ENCODE peak calls at places on chromosome 17, in ten cellular contexts. One of them, this sample, is unnamed.

GRCh38 chr17:79923974-79924638 is 84.9 kb upstream of the CBX4 start:
- DNase-seq in mesendoderm: peak; percentile 79
- DNase-seq in CMK: no peak
- DNase-seq in ELR: peak; percentile 58
- DNase-seq in neural progenitor cell: peak; percentile 90
- DNase-seq in activated CD4-positive, alpha-beta T cell treated with anti-CD3 and anti-CD28 coated beads, Interleukin-2, amount 50 U/mL, for 1 hour: peak; percentile 39
- DNase-seq in esophagus muscularis mucosa: no peak
- DNase-seq in heart right ventricle: no peak
- DNase-seq in lower leg skin: no peak
- DNase-seq in HTR-8/SVneo: peak; percentile 38
- DNase-seq in this sample: peak; percentile 29

GRCh38 chr17:50361561-50362480 is 11.2 kb downstream of the MRPL27 start:
- DNase-seq in CMK: peak; percentile 83
- DNase-seq in ELR: peak; percentile 74
- DNase-seq in neural progenitor cell: peak; percentile 80
- DNase-seq in esophagus muscularis mucosa: no peak
- DNase-seq in heart right ventricle: peak; percentile 47
- DNase-seq in HTR-8/SVneo: peak; percentile 89
- DNase-seq in mesendoderm: peak; percentile 86
- DNase-seq in activated CD4-positive, alpha-beta T cell treated with anti-CD3 and anti-CD28 coated beads, Interleukin-2, amount 50 U/mL, for 1 hour: peak; percentile 51
- DNase-seq in lower leg skin: no peak
- DNase-seq in this sample: peak; percentile 74

GRCh38 chr17:38572665-38573365 is 32.9 kb downstream of the SRCIN1 start:
- DNase-seq in lower leg skin: no peak
- DNase-seq in activated CD4-positive, alpha-beta T cell treated with anti-CD3 and anti-CD28 coated beads, Interleukin-2, amount 50 U/mL, for 1 hour: no peak
- DNase-seq in CMK: no peak
- DNase-seq in HTR-8/SVneo: peak; percentile 67
- DNase-seq in ELR: no peak
- DNase-seq in mesendoderm: peak; percentile 91
- DNase-seq in heart right ventricle: no peak
- DNase-seq in neural progenitor cell: peak; percentile 94
- DNase-seq in esophagus muscularis mucosa: no peak
- DNase-seq in this sample: no peak

GRCh38 chr17:52244689-52245088 is 86.2 kb upstream of the CA10 start:
- DNase-seq in heart right ventricle: no peak
- DNase-seq in ELR: no peak
- DNase-seq in mesendoderm: no peak
- DNase-seq in HTR-8/SVneo: no peak
- DNase-seq in activated CD4-positive, alpha-beta T cell treated with anti-CD3 and anti-CD28 coated beads, Interleukin-2, amount 50 U/mL, for 1 hour: no peak
- DNase-seq in CMK: no peak
- DNase-seq in lower leg skin: no peak
- DNase-seq in esophagus muscularis mucosa: no peak
- DNase-seq in neural progenitor cell: no peak
- DNase-seq in this sample: no peak

GRCh38 chr17:37360632-37361031 is 15.2 kb upstream of the C17orf78 start:
- DNase-seq in activated CD4-positive, alpha-beta T cell treated with anti-CD3 and anti-CD28 coated beads, Interleukin-2, amount 50 U/mL, for 1 hour: no peak
- DNase-seq in neural progenitor cell: no peak
- DNase-seq in heart right ventricle: no peak
- DNase-seq in HTR-8/SVneo: no peak
- DNase-seq in ELR: peak; percentile 16
- DNase-seq in lower leg skin: no peak
- DNase-seq in CMK: no peak
- DNase-seq in mesendoderm: no peak
- DNase-seq in esophagus muscularis mucosa: no peak
- DNase-seq in this sample: no peak

GRCh38 chr17:28057731-28058246 is 15.3 kb downstream of the NLK start:
- DNase-seq in mesendoderm: peak; percentile 65
- DNase-seq in CMK: no peak
- DNase-seq in HTR-8/SVneo: no peak
- DNase-seq in heart right ventricle: no peak
- DNase-seq in activated CD4-positive, alpha-beta T cell treated with anti-CD3 and anti-CD28 coated beads, Interleukin-2, amount 50 U/mL, for 1 hour: no peak
- DNase-seq in esophagus muscularis mucosa: no peak
- DNase-seq in lower leg skin: no peak
- DNase-seq in ELR: peak; percentile 65
- DNase-seq in neural progenitor cell: no peak
- DNase-seq in this sample: peak; percentile 54

GRCh38 chr17:8503807-8504206 is 68.1 kb downstream of the NDEL1 start:
- DNase-seq in ELR: no peak
- DNase-seq in CMK: no peak
- DNase-seq in mesendoderm: no peak
- DNase-seq in esophagus muscularis mucosa: no peak
- DNase-seq in HTR-8/SVneo: no peak
- DNase-seq in activated CD4-positive, alpha-beta T cell treated with anti-CD3 and anti-CD28 coated beads, Interleukin-2, amount 50 U/mL, for 1 hour: no peak
- DNase-seq in heart right ventricle: no peak
- DNase-seq in neural progenitor cell: no peak
- DNase-seq in lower leg skin: no peak
- DNase-seq in this sample: no peak

GRCh38 chr17:5672141-5672540 is 87.8 kb upstream of the NLRP1 start:
- DNase-seq in neural progenitor cell: no peak
- DNase-seq in lower leg skin: no peak
- DNase-seq in activated CD4-positive, alpha-beta T cell treated with anti-CD3 and anti-CD28 coated beads, Interleukin-2, amount 50 U/mL, for 1 hour: no peak
- DNase-seq in HTR-8/SVneo: no peak
- DNase-seq in ELR: no peak
- DNase-seq in heart right ventricle: no peak
- DNase-seq in CMK: no peak
- DNase-seq in esophagus muscularis mucosa: no peak
- DNase-seq in mesendoderm: no peak
- DNase-seq in this sample: no peak

GRCh38 chr17:17663160-17664072 is 17.8 kb upstream of the RAI1 start:
- DNase-seq in ELR: peak; percentile 97
- DNase-seq in mesendoderm: peak; percentile 98
- DNase-seq in HTR-8/SVneo: peak; percentile 98
- DNase-seq in activated CD4-positive, alpha-beta T cell treated with anti-CD3 and anti-CD28 coated beads, Interleukin-2, amount 50 U/mL, for 1 hour: peak; percentile 71
- DNase-seq in CMK: peak; percentile 71
- DNase-seq in esophagus muscularis mucosa: no peak
- DNase-seq in heart right ventricle: no peak
- DNase-seq in lower leg skin: no peak
- DNase-seq in neural progenitor cell: peak; percentile 87
- DNase-seq in this sample: no peak

GRCh38 chr17:61387511-61388305 is 11.9 kb upstream of the TBX2 start:
- DNase-seq in lower leg skin: no peak
- DNase-seq in neural progenitor cell: no peak
- DNase-seq in mesendoderm: no peak
- DNase-seq in heart right ventricle: no peak
- DNase-seq in esophagus muscularis mucosa: no peak
- DNase-seq in HTR-8/SVneo: no peak
- DNase-seq in ELR: no peak
- DNase-seq in activated CD4-positive, alpha-beta T cell treated with anti-CD3 and anti-CD28 coated beads, Interleukin-2, amount 50 U/mL, for 1 hour: no peak
- DNase-seq in CMK: no peak
- DNase-seq in this sample: no peak

GRCh38 chr17:21166599-21167265 is 40.0 kb downstream of the DHRS7B start:
- DNase-seq in CMK: no peak
- DNase-seq in activated CD4-positive, alpha-beta T cell treated with anti-CD3 and anti-CD28 coated beads, Interleukin-2, amount 50 U/mL, for 1 hour: no peak
- DNase-seq in heart right ventricle: no peak
- DNase-seq in esophagus muscularis mucosa: no peak
- DNase-seq in ELR: no peak
- DNase-seq in mesendoderm: no peak
- DNase-seq in lower leg skin: no peak
- DNase-seq in neural progenitor cell: no peak
- DNase-seq in HTR-8/SVneo: no peak
- DNase-seq in this sample: no peak

GRCh38 chr17:40510328-40510648 is 8.9 kb upstream of the TNS4 start:
- DNase-seq in esophagus muscularis mucosa: no peak
- DNase-seq in HTR-8/SVneo: no peak
- DNase-seq in heart right ventricle: no peak
- DNase-seq in activated CD4-positive, alpha-beta T cell treated with anti-CD3 and anti-CD28 coated beads, Interleukin-2, amount 50 U/mL, for 1 hour: no peak
- DNase-seq in ELR: peak; percentile 91
- DNase-seq in CMK: no peak
- DNase-seq in mesendoderm: peak; percentile 86
- DNase-seq in neural progenitor cell: no peak
- DNase-seq in lower leg skin: no peak
- DNase-seq in this sample: no peak

GRCh38 chr17:3040882-3041281 is 22.5 kb downstream of the OR1D5 start:
- DNase-seq in esophagus muscularis mucosa: no peak
- DNase-seq in ELR: no peak
- DNase-seq in mesendoderm: no peak
- DNase-seq in CMK: no peak
- DNase-seq in lower leg skin: no peak
- DNase-seq in heart right ventricle: no peak
- DNase-seq in neural progenitor cell: no peak
- DNase-seq in activated CD4-positive, alpha-beta T cell treated with anti-CD3 and anti-CD28 coated beads, Interleukin-2, amount 50 U/mL, for 1 hour: no peak
- DNase-seq in HTR-8/SVneo: no peak
- DNase-seq in this sample: no peak

GRCh38 chr17:14299261-14300093 is 1.4 kb upstream of the HS3ST3B1 start:
- DNase-seq in HTR-8/SVneo: peak; percentile 14
- DNase-seq in ELR: peak; percentile 67
- DNase-seq in activated CD4-positive, alpha-beta T cell treated with anti-CD3 and anti-CD28 coated beads, Interleukin-2, amount 50 U/mL, for 1 hour: peak; percentile 35
- DNase-seq in esophagus muscularis mucosa: peak; percentile 93
- DNase-seq in lower leg skin: no peak
- DNase-seq in neural progenitor cell: peak; percentile 78
- DNase-seq in mesendoderm: peak; percentile 63
- DNase-seq in CMK: no peak
- DNase-seq in heart right ventricle: no peak
- DNase-seq in this sample: no peak

GRCh38 chr17:510223-510917 is 157.8 kb upstream of the RPH3AL start:
- DNase-seq in ELR: no peak
- DNase-seq in esophagus muscularis mucosa: no peak
- DNase-seq in heart right ventricle: no peak
- DNase-seq in neural progenitor cell: no peak
- DNase-seq in mesendoderm: no peak
- DNase-seq in activated CD4-positive, alpha-beta T cell treated with anti-CD3 and anti-CD28 coated beads, Interleukin-2, amount 50 U/mL, for 1 hour: no peak
- DNase-seq in HTR-8/SVneo: no peak
- DNase-seq in lower leg skin: no peak
- DNase-seq in CMK: no peak
- DNase-seq in this sample: no peak

GRCh38 chr17:83136931-83137330 is 57.5 kb downstream of the METRNL start:
- DNase-seq in lower leg skin: no peak
- DNase-seq in mesendoderm: no peak
- DNase-seq in activated CD4-positive, alpha-beta T cell treated with anti-CD3 and anti-CD28 coated beads, Interleukin-2, amount 50 U/mL, for 1 hour: no peak
- DNase-seq in HTR-8/SVneo: no peak
- DNase-seq in neural progenitor cell: no peak
- DNase-seq in CMK: no peak
- DNase-seq in esophagus muscularis mucosa: no peak
- DNase-seq in heart right ventricle: no peak
- DNase-seq in ELR: no peak
- DNase-seq in this sample: no peak

GRCh38 chr17:64159051-64159590 is 29.2 kb upstream of the ERN1 start:
- DNase-seq in mesendoderm: no peak
- DNase-seq in lower leg skin: no peak
- DNase-seq in ELR: no peak
- DNase-seq in heart right ventricle: no peak
- DNase-seq in CMK: no peak
- DNase-seq in neural progenitor cell: peak; percentile 37
- DNase-seq in esophagus muscularis mucosa: no peak
- DNase-seq in activated CD4-positive, alpha-beta T cell treated with anti-CD3 and anti-CD28 coated beads, Interleukin-2, amount 50 U/mL, for 1 hour: no peak
- DNase-seq in HTR-8/SVneo: no peak
- DNase-seq in this sample: no peak

GRCh38 chr17:73510981-73511442 is 133.2 kb downstream of the SDK2 start:
- DNase-seq in CMK: no peak
- DNase-seq in lower leg skin: no peak
- DNase-seq in activated CD4-positive, alpha-beta T cell treated with anti-CD3 and anti-CD28 coated beads, Interleukin-2, amount 50 U/mL, for 1 hour: no peak
- DNase-seq in HTR-8/SVneo: no peak
- DNase-seq in heart right ventricle: no peak
- DNase-seq in esophagus muscularis mucosa: no peak
- DNase-seq in mesendoderm: no peak
- DNase-seq in neural progenitor cell: no peak
- DNase-seq in ELR: no peak
- DNase-seq in this sample: no peak

GRCh38 chr17:83073389-83074063 is 5.9 kb upstream of the METRNL start:
- DNase-seq in lower leg skin: no peak
- DNase-seq in heart right ventricle: no peak
- DNase-seq in CMK: no peak
- DNase-seq in mesendoderm: no peak
- DNase-seq in HTR-8/SVneo: no peak
- DNase-seq in ELR: peak; percentile 60
- DNase-seq in neural progenitor cell: no peak
- DNase-seq in activated CD4-positive, alpha-beta T cell treated with anti-CD3 and anti-CD28 coated beads, Interleukin-2, amount 50 U/mL, for 1 hour: no peak
- DNase-seq in esophagus muscularis mucosa: no peak
- DNase-seq in this sample: no peak

GRCh38 chr17:39602533-39603303 is 5.0 kb downstream of the NEUROD2 start:
- DNase-seq in esophagus muscularis mucosa: no peak
- DNase-seq in HTR-8/SVneo: no peak
- DNase-seq in mesendoderm: no peak
- DNase-seq in activated CD4-positive, alpha-beta T cell treated with anti-CD3 and anti-CD28 coated beads, Interleukin-2, amount 50 U/mL, for 1 hour: no peak
- DNase-seq in ELR: no peak
- DNase-seq in heart right ventricle: no peak
- DNase-seq in neural progenitor cell: no peak
- DNase-seq in CMK: no peak
- DNase-seq in lower leg skin: no peak
- DNase-seq in this sample: no peak

GRCh38 chr17:56319531-56319930 is 166.3 kb downstream of the ANKFN1 start:
- DNase-seq in CMK: no peak
- DNase-seq in activated CD4-positive, alpha-beta T cell treated with anti-CD3 and anti-CD28 coated beads, Interleukin-2, amount 50 U/mL, for 1 hour: no peak
- DNase-seq in neural progenitor cell: peak; percentile 67
- DNase-seq in mesendoderm: peak; percentile 81
- DNase-seq in heart right ventricle: no peak
- DNase-seq in HTR-8/SVneo: peak; percentile 73
- DNase-seq in esophagus muscularis mucosa: no peak
- DNase-seq in ELR: peak; percentile 87
- DNase-seq in lower leg skin: no peak
- DNase-seq in this sample: no peak

GRCh38 chr17:31100840-31101239 is 6.1 kb downstream of the NF1 start:
- DNase-seq in heart right ventricle: no peak
- DNase-seq in activated CD4-positive, alpha-beta T cell treated with anti-CD3 and anti-CD28 coated beads, Interleukin-2, amount 50 U/mL, for 1 hour: no peak
- DNase-seq in mesendoderm: no peak
- DNase-seq in esophagus muscularis mucosa: no peak
- DNase-seq in HTR-8/SVneo: no peak
- DNase-seq in neural progenitor cell: peak; percentile 41
- DNase-seq in ELR: no peak
- DNase-seq in lower leg skin: no peak
- DNase-seq in CMK: no peak
- DNase-seq in this sample: no peak

This sample was measured in HL-60.